ENCODE peak calls at places on chromosomes 2 and 18, in seven cellular contexts. M, G, T, W, P, O and L are unnamed samples.

GRCh38 chr18:42047721-42048120 is 92.7 kb downstream of the PIK3C3 start:
- DNase-seq in T (no peak), M (no peak), P (no peak), W (no peak), G (peak; percentile 64), O (no peak), L (no peak)

GRCh38 chr2:143475131-143475784 is 346.0 kb downstream of the ARHGAP15 start:
- DNase-seq in M (no peak), W (no peak), O (no peak), T (no peak), P (no peak), G (peak; percentile 24), L (no peak)

GRCh38 chr2:109285244-109285651 is 156.2 kb downstream of the SH3RF3 start:
- DNase-seq in W (no peak), M (no peak), O (no peak), T (no peak), G (peak; percentile 41), P (no peak), L (no peak)

GRCh38 chr2:29245742-29246387 is 130.7 kb downstream of the CLIP4 start:
- DNase-seq in T (no peak), O (peak; percentile 30), G (no peak), M (no peak), W (no peak), P (no peak), L (no peak)

GRCh38 chr2:146119586-146119985 is 1599.7 kb upstream of the ZEB2 start:
- DNase-seq in T (no peak), W (no peak), G (no peak), P (no peak), O (no peak), M (no peak), L (no peak)

GRCh38 chr2:8003462-8004075 is 678.3 kb upstream of the ID2 start:
- DNase-seq in W (peak; percentile 31), M (no peak), P (peak; percentile 73), T (no peak), O (no peak), G (peak; percentile 70), L (no peak)

GRCh38 chr2:224181534-224182155 is 142.6 kb upstream of the SERPINE2 start:
- DNase-seq in O (no peak), T (no peak), G (no peak), W (no peak), M (no peak), P (no peak), L (no peak)

GRCh38 chr2:165277295-165277694 is 38.1 kb downstream of the SCN2A start:
- DNase-seq in M (no peak), G (peak; percentile 17), T (no peak), P (peak; percentile 10), O (no peak), W (no peak), L (no peak)

GRCh38 chr18:62484941-62485340 is 37.9 kb upstream of the ZCCHC2 start:
- DNase-seq in M (no peak), G (no peak), O (no peak), T (no peak), W (no peak), P (no peak), L (no peak)

GRCh38 chr2:227295806-227296205 is 29.2 kb upstream of the MFF start:
- DNase-seq in G (no peak), O (no peak), W (no peak), M (no peak), T (no peak), P (no peak), L (no peak)

GRCh38 chr2:122535960-122536517 is 780.6 kb downstream of the TSN start:
- DNase-seq in M (no peak), T (no peak), W (no peak), P (no peak), O (no peak), G (no peak), L (no peak)

GRCh38 chr2:233468746-233469110 is 97.9 kb downstream of the USP40 start:
- DNase-seq in P (no peak), G (no peak), T (no peak), O (no peak), M (no peak), W (no peak), L (no peak)

GRCh38 chr2:194363878-194364277 is 1293.1 kb upstream of the SLC39A10 start:
- DNase-seq in M (no peak), W (no peak), T (no peak), O (no peak), G (no peak), P (no peak), L (no peak)

GRCh38 chr2:100793220-100793619 is 26.7 kb upstream of the NPAS2 start:
- DNase-seq in T (no peak), M (no peak), W (no peak), P (no peak), O (no peak), G (no peak), L (no peak)

GRCh38 chr2:100793982-100794381 is 26.0 kb upstream of the NPAS2 start:
- DNase-seq in G (no peak), O (no peak), M (no peak), T (no peak), P (no peak), W (peak; percentile 6), L (no peak)

GRCh38 chr2:100791294-100791935 is 28.5 kb upstream of the NPAS2 start:
- DNase-seq in W (no peak), G (no peak), M (no peak), P (no peak), O (no peak), T (no peak), L (no peak)

GRCh38 chr2:100789361-100789760 is 30.6 kb upstream of the NPAS2 start:
- DNase-seq in P (no peak), G (no peak), M (no peak), O (no peak), W (no peak), T (no peak), L (no peak)

GRCh38 chr2:100791936-100792308 is 28.0 kb upstream of the NPAS2 start:
- DNase-seq in M (no peak), G (no peak), P (no peak), T (no peak), O (no peak), W (peak; percentile 16), L (no peak)
- H2AK5ac ChIP-seq in M (peak overlapping the region; percentile 93), G (no peak overlapping the region), P (no peak overlapping the region), T (no peak overlapping the region), O (no peak overlapping the region), W (no peak overlapping the region), L (no peak overlapping the region)

DNA sequence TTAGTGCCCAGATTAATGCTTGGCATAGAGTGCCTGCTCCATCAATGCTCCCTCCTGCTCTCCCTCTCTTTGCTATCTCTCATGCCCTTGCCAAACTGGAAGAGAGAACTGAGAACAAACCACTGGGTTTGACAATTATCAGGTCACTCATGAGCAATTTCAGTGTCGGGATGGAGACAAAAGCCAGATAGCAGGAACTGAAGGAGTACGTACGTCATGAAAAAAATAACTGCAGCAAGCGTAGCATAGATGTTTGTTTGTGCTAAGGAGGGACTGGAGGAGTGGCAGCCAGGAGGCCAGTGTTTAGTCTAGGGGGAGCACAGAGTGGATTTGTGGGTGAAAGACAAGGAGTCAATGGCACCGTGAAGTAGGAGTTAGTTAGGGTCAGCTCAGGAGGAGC is 113.3 kb downstream of the POLE4 start:
- DNase-seq in G (peak; percentile 4), O (no peak), M (no peak), T (no peak), P (peak; percentile 62), W (no peak), L (no peak)
- H2AK5ac ChIP-seq in G (no peak overlapping the region), O (no peak overlapping the region), M (no peak overlapping the region), T (no peak overlapping the region), P (no peak overlapping the region), W (no peak overlapping the region), L (no peak overlapping the region)

GRCh38 chr18:52588916-52589315 is 248.9 kb downstream of the DCC start:
- DNase-seq in T (no peak), M (no peak), W (no peak), P (no peak), G (peak; percentile 30), O (no peak), L (no peak)
- H2AK5ac ChIP-seq in T (no peak overlapping the region), M (no peak overlapping the region), W (no peak overlapping the region), P (no peak overlapping the region), G (no peak overlapping the region), O (no peak overlapping the region), L (no peak overlapping the region)

GRCh38 chr18:1150344-1150743 is 245.7 kb downstream of the ADCYAP1 start:
- DNase-seq in W (no peak), M (no peak), O (no peak), P (no peak), T (no peak), G (no peak), L (no peak)
- H2AK5ac ChIP-seq in W (no peak overlapping the region), M (no peak overlapping the region), O (no peak overlapping the region), P (no peak overlapping the region), T (no peak overlapping the region), G (no peak overlapping the region), L (no peak overlapping the region)

DNA sequence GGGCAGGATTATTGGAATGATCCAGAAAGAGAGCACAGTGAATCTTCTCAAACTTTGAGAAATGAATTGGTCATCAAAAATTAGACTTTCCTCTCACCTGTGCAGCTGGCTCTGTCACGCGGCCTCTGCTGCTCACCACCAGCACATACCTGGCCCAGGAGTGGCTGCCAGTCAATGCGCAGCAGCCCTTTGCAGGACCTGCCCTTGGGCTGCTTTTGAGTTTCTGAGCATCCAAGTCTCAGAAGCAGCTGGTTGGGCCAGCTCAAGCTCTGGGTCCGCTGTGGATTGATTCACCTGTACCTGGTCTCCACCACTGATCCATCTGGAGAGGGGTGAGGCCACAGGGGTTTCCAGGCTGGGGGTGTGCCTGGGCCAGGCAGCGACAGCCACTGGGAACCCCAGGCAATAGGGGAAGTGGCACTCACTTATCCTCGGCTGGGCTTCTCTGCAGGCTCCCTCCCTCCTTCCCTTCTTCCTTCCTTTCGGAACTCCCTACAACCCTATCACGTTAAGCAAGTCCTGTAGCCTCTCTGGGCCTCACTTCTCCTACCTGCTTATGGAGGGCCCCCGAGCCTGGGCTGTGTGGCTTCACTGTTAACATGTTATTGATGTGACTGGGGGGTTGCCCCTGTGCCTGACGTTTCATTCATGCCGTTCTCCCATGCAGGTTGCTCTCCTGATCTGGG is 48.1 kb downstream of the SH3BP4 start:
- DNase-seq in O (peak; percentile 96), W (no peak), T (no peak), M (no peak), G (no peak), P (no peak), L (no peak)
- H2AK5ac ChIP-seq in O (no peak overlapping the region), W (no peak overlapping the region), T (no peak overlapping the region), M (peak overlapping the region; percentile 27), G (peak overlapping the region; percentile 41), P (no peak overlapping the region), L (no peak overlapping the region)